ENCODE peak calls at places on chromosomes 13 and 19, in nine cellular contexts. K, Q, S, A, E, N, F, G and Y are unnamed samples.

GRCh38 chr13:44206429-44206828 is 167.2 kb upstream of the SERP2 start:
- DNase-seq in K (no peak), Q (no peak), S (no peak), A (no peak), E (no peak), N (no peak), F (no peak), G (no peak), Y (no peak)

GRCh38 chr19:23262892-23263291 is 12.7 kb upstream of the ZNF724 start:
- DNase-seq in K (no peak), Q (no peak), S (no peak), A (no peak), E (no peak), N (no peak), F (no peak), G (no peak), Y (no peak)

GRCh38 chr19:16025108-16026101 is 50.9 kb upstream of the TPM4 start:
- DNase-seq in K (peak; percentile 51), Q (no peak), S (peak; percentile 56), A (peak; percentile 21), E (peak; percentile 53), N (peak; percentile 54), F (peak; percentile 49), G (peak; percentile 52), Y (no peak)

GRCh38 chr13:98141938-98142426 is 912 bp upstream of the FARP1 start:
- DNase-seq in K (no peak), Q (no peak), S (no peak), A (peak; percentile 45), E (no peak), N (peak; percentile 27), F (no peak), G (peak; percentile 66), Y (no peak)

GRCh38 chr13:42577538-42577937 is 3.6 kb downstream of the TNFSF11 start:
- DNase-seq in K (no peak), Q (no peak), S (no peak), A (no peak), E (no peak), N (no peak), F (no peak), G (no peak), Y (no peak)

GRCh38 chr19:8366121-8366581 is 2.2 kb downstream of the ANGPTL4 start:
- DNase-seq in K (no peak), Q (no peak), S (no peak), A (no peak), E (peak; percentile 13), N (no peak), F (no peak), G (no peak), Y (no peak)

GRCh38 chr19:37874784-37875183 is 31.6 kb downstream of the WDR87 start:
- DNase-seq in K (no peak), Q (no peak), S (no peak), A (no peak), E (no peak), N (no peak), F (no peak), G (peak; percentile 81), Y (no peak)

GRCh38 chr19:1487576-1488281 is 2.4 kb downstream of the PCSK4 start:
- DNase-seq in K (no peak), Q (no peak), S (no peak), A (no peak), E (no peak), N (no peak), F (no peak), G (no peak), Y (no peak)

GRCh38 chr13:64551755-64552154 is 2678.4 kb downstream of the PCDH9 start:
- DNase-seq in K (no peak), Q (no peak), S (no peak), A (no peak), E (no peak), N (no peak), F (no peak), G (no peak), Y (no peak)

GRCh38 chr19:51441410-51442390 is 16.6 kb downstream of the SIGLEC8 start:
- DNase-seq in K (no peak), Q (no peak), S (no peak), A (peak; percentile 49), E (peak; percentile 49), N (peak; percentile 54), F (no peak), G (no peak), Y (no peak)

GRCh38 chr19:34049944-34050343 is 122.4 kb upstream of the LSM14A start:
- DNase-seq in K (no peak), Q (no peak), S (no peak), A (no peak), E (no peak), N (no peak), F (no peak), G (no peak), Y (no peak)

GRCh38 chr19:50994129-50994528 is 7.3 kb downstream of the KLK8 start:
- DNase-seq in K (no peak), Q (no peak), S (no peak), A (no peak), E (peak; percentile 75), N (no peak), F (no peak), G (no peak), Y (no peak)

GRCh38 chr13:40993987-40994386 is 25.1 kb downstream of the ELF1 start:
- DNase-seq in K (no peak), Q (no peak), S (peak; percentile 87), A (peak; percentile 43), E (no peak), N (peak; percentile 45), F (no peak), G (peak; percentile 86), Y (no peak)

GRCh38 chr13:84121456-84121855 is 239.2 kb upstream of the SLITRK1 start:
- DNase-seq in K (no peak), Q (no peak), S (no peak), A (no peak), E (no peak), N (no peak), F (no peak), G (no peak), Y (no peak)

GRCh38 chr19:28843771-28844492 is 369.0 kb downstream of the UQCRFS1 start:
- DNase-seq in K (no peak), Q (no peak), S (no peak), A (no peak), E (no peak), N (no peak), F (no peak), G (no peak), Y (no peak)

GRCh38 chr13:30292325-30292724 is 15.0 kb downstream of the KATNAL1 start:
- DNase-seq in K (no peak), Q (no peak), S (no peak), A (no peak), E (no peak), N (no peak), F (no peak), G (peak; percentile 66), Y (no peak)

GRCh38 chr19:4618019-4618418 is 21.3 kb upstream of the TNFAIP8L1 start:
- DNase-seq in K (no peak), Q (no peak), S (no peak), A (no peak), E (no peak), N (no peak), F (no peak), G (no peak), Y (no peak)
- H3K4me1 ChIP-seq in K (no peaks in the 10 kb centered on the region), Q (peaks cover 3% of the 10 kb centered on the region), S (peaks cover 11% of the 10 kb centered on the region), A (no peaks in the 10 kb centered on the region), E (peaks cover 6% of the 10 kb centered on the region), N (no peaks in the 10 kb centered on the region), F (no peaks in the 10 kb centered on the region), G (no peaks in the 10 kb centered on the region), Y (no peaks in the 10 kb centered on the region)

GRCh38 chr19:46067691-46068090 is 26.9 kb upstream of the IGFL4 start:
- DNase-seq in K (no peak), Q (no peak), S (no peak), A (no peak), E (no peak), N (no peak), F (no peak), G (no peak), Y (no peak)

GRCh38 chr19:46065486-46065885 is 24.7 kb upstream of the IGFL4 start:
- DNase-seq in K (peak; percentile 57), Q (no peak), S (no peak), A (no peak), E (no peak), N (no peak), F (no peak), G (no peak), Y (no peak)

GRCh38 chr19:46073268-46073922 is 32.6 kb upstream of the IGFL4 start:
- DNase-seq in K (no peak), Q (no peak), S (no peak), A (no peak), E (no peak), N (no peak), F (no peak), G (no peak), Y (no peak)

GRCh38 chr19:46069841-46070341 is 29.1 kb upstream of the IGFL4 start:
- DNase-seq in K (no peak), Q (no peak), S (no peak), A (no peak), E (no peak), N (no peak), F (peak; percentile 89), G (no peak), Y (no peak)

DNA sequence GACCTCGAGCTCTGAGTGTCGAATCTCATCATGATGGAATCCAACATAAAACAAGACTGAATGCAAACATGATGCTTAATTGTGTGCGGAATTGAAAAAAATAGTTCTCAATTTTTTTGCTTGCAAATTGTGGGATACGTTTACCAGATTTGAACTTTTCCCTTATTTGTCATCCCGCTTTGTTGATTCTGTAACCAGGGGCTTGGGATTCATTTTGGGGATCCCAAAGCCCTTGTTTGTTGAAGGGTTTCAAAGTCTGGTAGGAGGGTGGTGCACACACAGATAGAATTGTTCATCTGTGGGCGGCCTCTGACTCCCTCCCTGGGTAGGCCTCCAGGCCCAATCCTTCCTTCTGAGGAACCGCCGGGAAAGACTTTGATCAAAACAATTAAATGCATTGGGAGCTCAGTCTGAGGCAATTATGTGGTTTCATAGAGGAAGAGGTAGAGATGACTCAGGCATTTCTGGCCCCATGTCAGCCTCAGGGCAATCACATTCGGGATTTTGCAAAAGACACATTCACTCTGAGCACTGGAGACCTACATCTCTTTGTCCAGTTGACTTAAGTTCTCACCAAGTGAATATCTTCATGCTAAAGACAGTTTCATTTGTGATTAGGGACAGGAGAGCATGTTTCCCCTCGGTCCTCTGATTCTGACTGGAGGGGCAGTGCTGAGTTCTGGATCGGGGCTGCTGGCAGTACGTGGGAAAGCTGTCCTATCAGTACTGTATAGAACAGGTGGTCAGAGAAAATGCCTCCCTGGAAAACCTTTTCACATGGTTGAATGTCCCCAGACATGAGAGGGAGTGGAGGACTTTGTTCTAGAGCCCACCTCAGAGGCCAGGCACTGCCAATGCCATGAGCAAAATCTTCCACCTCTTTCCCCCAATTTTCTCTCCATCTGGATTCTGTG is 27.8 kb upstream of the IGFL4 start:
- DNase-seq in K (no peak), Q (no peak), S (peak; percentile 89), A (no peak), E (no peak), N (no peak), F (peak; percentile 79), G (no peak), Y (no peak)
- TF ChIP-seq CTCF in K (no peak), Q (no peak), S (no peak), A (no peak), E (no peak), N (no peak), F (no peak), G (no peak), Y (no peak)

GRCh38 chr13:56932104-56932503 is 208.6 kb upstream of the PRR20A start:
- DNase-seq in K (no peak), Q (no peak), S (no peak), A (no peak), E (no peak), N (no peak), F (no peak), G (no peak), Y (no peak)
- TF ChIP-seq POLR2AphosphoS5 in K (no peak), Q (no peak), S (no peak), A (no peak), E (no peak), N (no peak), F (no peak), G (no peak), Y (no peak)

GRCh38 chr19:13847033-13847899 is 29.7 kb upstream of the NANOS3 start:
- DNase-seq in K (peak; percentile 94), Q (no peak), S (peak; percentile 87), A (peak; percentile 93), E (peak; percentile 81), N (peak; percentile 90), F (peak; percentile 89), G (peak; percentile 97), Y (peak; percentile 98)
- H3K4me1 ChIP-seq in K (peaks cover 27% of the 10 kb centered on the region), Q (peaks cover 38% of the 10 kb centered on the region), S (peaks cover 73% of the 10 kb centered on the region), A (peaks cover 82% of the 10 kb centered on the region), E (peaks cover 85% of the 10 kb centered on the region), N (peaks cover 88% of the 10 kb centered on the region), F (peaks cover 46% of the 10 kb centered on the region), G (peaks cover 43% of the 10 kb centered on the region), Y (peaks cover 90% of the 10 kb centered on the region)